ENCODE peak calls at places on chromosomes 11 and 22, in four cellular contexts. One of them, this sample, is unnamed.

GRCh38 chr11:106461839-106462545 is 384.5 kb downstream of the AASDHPPT start:
- DNase-seq in K562: no peak
- DNase-seq in H1: no peak
- DNase-seq in GM12878: no peak
- DNase-seq in this sample: peak

GRCh38 chr11:18171377-18172000 is 1.1 kb upstream of the MRGPRX4 start:
- DNase-seq in K562: peak
- DNase-seq in H1: no peak
- DNase-seq in GM12878: no peak
- DNase-seq in this sample: peak

GRCh38 chr11:86940122-86940777 is 14.9 kb downstream of the FZD4 start:
- DNase-seq in K562: peak
- DNase-seq in H1: no peak
- DNase-seq in GM12878: no peak
- DNase-seq in this sample: peak

GRCh38 chr11:7830740-7831139 is 34.0 kb upstream of the OR5P2 start:
- DNase-seq in K562: no peak
- DNase-seq in H1: no peak
- DNase-seq in GM12878: no peak
- DNase-seq in this sample: no peak

GRCh38 chr11:69705246-69705856 is 1.5 kb upstream of the FGF19 start:
- DNase-seq in K562: no peak
- DNase-seq in H1: peak
- DNase-seq in GM12878: no peak
- DNase-seq in this sample: no peak

GRCh38 chr11:3215346-3216026 is 3.1 kb downstream of the MRGPRG start:
- DNase-seq in K562: no peak
- DNase-seq in H1: no peak
- DNase-seq in GM12878: no peak
- DNase-seq in this sample: no peak

GRCh38 chr22:29971607-29972006 is 88.6 kb downstream of the MTMR3 start:
- DNase-seq in K562: no peak
- DNase-seq in H1: no peak
- DNase-seq in GM12878: no peak
- DNase-seq in this sample: no peak

GRCh38 chr11:35063453-35063852 is 75.5 kb upstream of the CD44 start:
- DNase-seq in K562: no peak
- DNase-seq in H1: no peak
- DNase-seq in GM12878: no peak
- DNase-seq in this sample: no peak

GRCh38 chr11:119673389-119674336 is 55.3 kb downstream of the NECTIN1 start:
- DNase-seq in K562: no peak
- DNase-seq in H1: no peak
- DNase-seq in GM12878: peak
- DNase-seq in this sample: no peak

GRCh38 chr22:44191036-44191454 is 10.3 kb downstream of the PARVG start:
- DNase-seq in K562: no peak
- DNase-seq in H1: no peak
- DNase-seq in GM12878: no peak
- DNase-seq in this sample: no peak

GRCh38 chr22:44102121-44102520 is 78.0 kb downstream of the PARVB start:
- DNase-seq in K562: no peak
- DNase-seq in H1: no peak
- DNase-seq in GM12878: no peak
- DNase-seq in this sample: no peak

GRCh38 chr11:65945430-65945911 is at the start of gene TSGA10IP:
- DNase-seq in K562: no peak
- DNase-seq in H1: peak
- DNase-seq in GM12878: no peak
- DNase-seq in this sample: no peak

GRCh38 chr11:67272327-67273259 is 6.3 kb downstream of the GRK2 start:
- DNase-seq in K562: no peak
- DNase-seq in H1: no peak
- DNase-seq in GM12878: no peak
- DNase-seq in this sample: no peak

GRCh38 chr11:40686765-40687164 is 772.7 kb downstream of the LRRC4C start:
- DNase-seq in K562: no peak
- DNase-seq in H1: no peak
- DNase-seq in GM12878: no peak
- DNase-seq in this sample: no peak

GRCh38 chr11:75421035-75421602 is 11.9 kb downstream of the KLHL35 start:
- DNase-seq in K562: peak
- DNase-seq in H1: no peak
- DNase-seq in GM12878: no peak
- DNase-seq in this sample: no peak

GRCh38 chr11:116862951-116863350 is 25.5 kb upstream of the APOA1 start:
- DNase-seq in K562: no peak
- DNase-seq in H1: no peak
- DNase-seq in GM12878: no peak
- DNase-seq in this sample: no peak

GRCh38 chr11:66957971-66958231 is 282 bp downstream of the PC start:
- DNase-seq in K562: peak
- DNase-seq in H1: no peak
- DNase-seq in GM12878: no peak
- DNase-seq in this sample: no peak

GRCh38 chr11:109960831-109961230 is 132.4 kb upstream of the ZC3H12C start:
- DNase-seq in K562: no peak
- DNase-seq in H1: no peak
- DNase-seq in GM12878: no peak
- DNase-seq in this sample: no peak

GRCh38 chr11:86955111-86955673 is at the start of gene FZD4:
- DNase-seq in K562: peak
- DNase-seq in H1: peak
- DNase-seq in GM12878: no peak
- DNase-seq in this sample: peak

GRCh38 chr11:42407379-42407778 is 904.4 kb upstream of the API5 start:
- DNase-seq in K562: no peak
- DNase-seq in H1: peak
- DNase-seq in GM12878: no peak
- DNase-seq in this sample: no peak

GRCh38 chr11:108734956-108735559 is 70.2 kb downstream of the DDX10 start:
- DNase-seq in K562: peak
- DNase-seq in H1: no peak
- DNase-seq in GM12878: no peak
- DNase-seq in this sample: peak

GRCh38 chr22:37187552-37187890 is 526 bp downstream of the C1QTNF6 start:
- DNase-seq in K562: no peak
- DNase-seq in H1: no peak
- DNase-seq in GM12878: no peak
- DNase-seq in this sample: no peak

GRCh38 chr11:61009392-61010275 is 38.2 kb downstream of the CD6 start:
- DNase-seq in K562: no peak
- DNase-seq in H1: no peak
- DNase-seq in GM12878: no peak
- DNase-seq in this sample: no peak

GRCh38 chr11:32435511-32435946 is at the start of gene WT1:
- DNase-seq in K562: peak
- DNase-seq in H1: peak
- DNase-seq in GM12878: no peak
- DNase-seq in this sample: no peak

GRCh38 chr11:17208257-17208999 is 642 bp upstream of the PIK3C2A start:
- DNase-seq in K562: no peak
- DNase-seq in H1: no peak
- DNase-seq in GM12878: no peak
- DNase-seq in this sample: peak

GRCh38 chr11:116033931-116034553 is 529.8 kb upstream of the CADM1 start:
- DNase-seq in K562: no peak
- DNase-seq in H1: no peak
- DNase-seq in GM12878: no peak
- DNase-seq in this sample: no peak

GRCh38 chr22:43289976-43290663 is 53.1 kb downstream of the SCUBE1 start:
- DNase-seq in K562: no peak
- DNase-seq in H1: no peak
- DNase-seq in GM12878: no peak
- DNase-seq in this sample: no peak

GRCh38 chr11:58485961-58486360 is 21.9 kb downstream of the OR5B21 start:
- DNase-seq in K562: no peak
- DNase-seq in H1: no peak
- DNase-seq in GM12878: no peak
- DNase-seq in this sample: no peak

GRCh38 chr11:104581246-104581980 is 316.8 kb downstream of the CASP12 start:
- DNase-seq in K562: no peak
- DNase-seq in H1: no peak
- DNase-seq in GM12878: no peak
- DNase-seq in this sample: no peak

GRCh38 chr11:23769214-23769613 is 727.6 kb upstream of the LUZP2 start:
- DNase-seq in K562: no peak
- DNase-seq in H1: no peak
- DNase-seq in GM12878: no peak
- DNase-seq in this sample: no peak

GRCh38 chr11:23767576-23767975 is 729.3 kb upstream of the LUZP2 start:
- DNase-seq in K562: no peak
- DNase-seq in H1: no peak
- DNase-seq in GM12878: no peak
- DNase-seq in this sample: no peak

GRCh38 chr11:23772081-23772480 is 724.8 kb upstream of the LUZP2 start:
- DNase-seq in K562: no peak
- DNase-seq in H1: no peak
- DNase-seq in GM12878: no peak
- DNase-seq in this sample: no peak
- TF ChIP-seq CBX5 in K562: no peak
- TF ChIP-seq CBX5 in H1: no peak
- TF ChIP-seq CBX5 in GM12878: no peak
- TF ChIP-seq CBX5 in this sample: no peak

GRCh38 chr22:38872172-38872830 is at the start of gene CBX6:
- DNase-seq in K562: peak
- DNase-seq in H1: peak
- DNase-seq in GM12878: peak
- DNase-seq in this sample: peak

GRCh38 chr22:38873469-38874411 is 1.7 kb upstream of the CBX6 start:
- DNase-seq in K562: no peak
- DNase-seq in H1: peak
- DNase-seq in GM12878: peak
- DNase-seq in this sample: no peak

GRCh38 chr22:38874529-38875222 is 2.7 kb upstream of the CBX6 start:
- DNase-seq in K562: no peak
- DNase-seq in H1: no peak
- DNase-seq in GM12878: no peak
- DNase-seq in this sample: no peak

GRCh38 chr22:38871360-38872171 is 450 bp downstream of the CBX6 start:
- DNase-seq in K562: peak
- DNase-seq in H1: peak
- DNase-seq in GM12878: no peak
- DNase-seq in this sample: no peak

GRCh38 chr22:38872831-38873248 is 824 bp upstream of the CBX6 start:
- DNase-seq in K562: peak
- DNase-seq in H1: peak
- DNase-seq in GM12878: no peak
- DNase-seq in this sample: no peak
- TF ChIP-seq CBX5 in K562: no peak
- TF ChIP-seq CBX5 in H1: no peak
- TF ChIP-seq CBX5 in GM12878: no peak
- TF ChIP-seq CBX5 in this sample: no peak

DNA sequence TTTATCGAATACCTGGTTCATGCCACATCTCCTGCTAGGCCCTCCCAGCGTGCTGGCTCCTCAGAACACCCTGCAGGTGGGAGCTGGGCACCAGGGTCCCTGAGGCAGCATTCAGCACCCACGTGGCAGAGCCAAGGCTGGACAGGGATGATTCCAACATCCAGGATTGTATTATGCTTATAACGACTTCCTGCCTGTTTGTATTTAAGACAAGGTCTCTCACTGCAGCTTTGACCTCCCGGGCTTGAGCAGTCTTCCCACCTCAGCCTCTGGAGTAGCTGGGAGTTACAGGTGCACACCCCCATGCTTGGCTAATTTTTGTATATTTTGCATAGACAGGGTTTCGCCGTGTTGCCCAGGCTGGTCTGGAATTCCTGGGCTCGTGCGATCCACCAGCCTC is 64.7 kb upstream of the WNT7B start:
- DNase-seq in K562: no peak
- DNase-seq in H1: no peak
- DNase-seq in GM12878: no peak
- DNase-seq in this sample: no peak
- TF ChIP-seq CBX5 in K562: no peak
- TF ChIP-seq CBX5 in H1: no peak
- TF ChIP-seq CBX5 in GM12878: no peak
- TF ChIP-seq CBX5 in this sample: no peak

DNA sequence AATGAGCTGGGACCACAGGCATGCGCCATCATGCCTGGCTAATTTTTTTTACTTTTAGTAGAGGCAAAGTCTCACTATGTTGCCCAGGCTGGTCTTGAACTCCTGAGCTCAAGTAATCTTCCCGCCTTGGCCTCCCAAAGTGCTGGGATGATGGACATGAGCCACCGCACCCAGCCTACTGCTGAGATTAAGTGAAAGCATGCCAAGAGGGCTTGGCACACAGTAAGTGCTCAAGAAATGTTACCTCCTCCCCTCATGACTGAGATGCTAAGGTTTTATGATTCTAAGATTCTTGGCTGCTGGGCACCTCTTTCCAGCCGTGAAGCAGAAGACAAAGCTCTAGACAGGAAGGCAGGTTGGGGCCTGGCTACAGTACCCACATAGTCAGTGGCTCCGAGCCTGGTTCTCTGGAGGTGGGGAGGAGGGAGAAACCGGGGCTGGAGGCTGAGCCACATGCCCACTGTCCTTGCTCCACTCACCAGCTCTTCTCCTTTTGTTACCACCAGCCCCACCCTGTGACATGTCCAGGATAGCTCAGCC is 12.8 kb downstream of the ARHGEF17 start:
- DNase-seq in K562: no peak
- DNase-seq in H1: no peak
- DNase-seq in GM12878: no peak
- DNase-seq in this sample: no peak
- TF ChIP-seq CBX5 in K562: no peak
- TF ChIP-seq CBX5 in H1: no peak
- TF ChIP-seq CBX5 in GM12878: no peak
- TF ChIP-seq CBX5 in this sample: no peak

GRCh38 chr11:46352063-46352841 is 5.0 kb downstream of the DGKZ start:
- DNase-seq in K562: peak
- DNase-seq in H1: peak
- DNase-seq in GM12878: no peak
- DNase-seq in this sample: no peak
- TF ChIP-seq CBX5 in K562: no peak
- TF ChIP-seq CBX5 in H1: no peak
- TF ChIP-seq CBX5 in GM12878: no peak
- TF ChIP-seq CBX5 in this sample: no peak

GRCh38 chr22:27242111-27242436 is 559.5 kb downstream of the MN1 start:
- DNase-seq in K562: no peak
- DNase-seq in H1: no peak
- DNase-seq in GM12878: no peak
- DNase-seq in this sample: no peak
- TF ChIP-seq CBX5 in K562: no peak
- TF ChIP-seq CBX5 in H1: no peak
- TF ChIP-seq CBX5 in GM12878: no peak
- TF ChIP-seq CBX5 in this sample: no peak

GRCh38 chr22:24465566-24465965 is 29.6 kb upstream of the UPB1 start:
- DNase-seq in K562: no peak
- DNase-seq in H1: no peak
- DNase-seq in GM12878: no peak
- DNase-seq in this sample: peak
- TF ChIP-seq CBX5 in K562: no peak
- TF ChIP-seq CBX5 in H1: no peak
- TF ChIP-seq CBX5 in GM12878: no peak
- TF ChIP-seq CBX5 in this sample: no peak